ENCODE peak calls at places on chromosomes 2 and 18, in six cellular contexts. H is cardiac muscle cell; K is effector memory CD4-positive, alpha-beta T cell; T is upper lobe of right lung; S is PC-9; W is K562. I is an unnamed sample.

GRCh38 chr2:166375736-166376487 is at the start of gene SCN9A:
- DNase-seq in S (peak), H (peak), K (no peak), T (peak), W (peak), I (no peak)

GRCh38 chr18:35378206-35378795 is 1.2 kb upstream of the ZNF396 start:
- DNase-seq in T (no peak), S (no peak), H (no peak), W (no peak), K (no peak), I (no peak)

GRCh38 chr18:44098551-44099098 is 582.1 kb upstream of the SETBP1 start:
- DNase-seq in T (no peak), S (peak), K (no peak), W (no peak), H (peak), I (no peak)

GRCh38 chr2:144456680-144457079 is 63.2 kb downstream of the ZEB2 start:
- DNase-seq in H (peak), T (no peak), W (no peak), K (no peak), S (no peak), I (no peak)

GRCh38 chr2:68059769-68060525 is 2.9 kb downstream of the C1D start:
- DNase-seq in H (no peak), K (no peak), S (no peak), W (no peak), T (no peak), I (no peak)

GRCh38 chr2:10501521-10501961 is 53.4 kb upstream of the ODC1 start:
- DNase-seq in T (no peak), S (no peak), W (no peak), H (no peak), K (no peak), I (no peak)

GRCh38 chr2:239394346-239394945 is 6.4 kb downstream of the HDAC4 start:
- DNase-seq in K (no peak), T (peak), W (no peak), S (no peak), H (no peak), I (no peak)

GRCh38 chr18:8890957-8891464 is 185.7 kb downstream of the MTCL1 start:
- DNase-seq in T (no peak), S (peak), H (no peak), K (no peak), W (peak), I (peak)

GRCh38 chr2:112962308-112963175 is 15.3 kb upstream of the IL36G start:
- DNase-seq in W (no peak), S (no peak), H (no peak), K (no peak), T (no peak), I (no peak)

GRCh38 chr2:181680055-181680936 is at the start of gene NEUROD1:
- DNase-seq in H (no peak), W (no peak), K (no peak), T (no peak), S (no peak), I (no peak)

GRCh38 chr2:85999131-85999831 is 106.4 kb downstream of the POLR1A start:
- DNase-seq in W (no peak), K (no peak), T (no peak), H (no peak), S (no peak), I (no peak)

GRCh38 chr2:235618039-235618438 is 124.2 kb downstream of the AGAP1 start:
- DNase-seq in S (no peak), W (no peak), T (no peak), K (no peak), H (no peak), I (no peak)

GRCh38 chr2:4604767-4605166 is 901.4 kb downstream of the DCDC2C start:
- DNase-seq in S (no peak), H (no peak), K (no peak), W (no peak), T (no peak), I (no peak)

GRCh38 chr2:169683054-169683424 is 11.2 kb downstream of the CFAP210 start:
- DNase-seq in H (no peak), W (no peak), T (no peak), S (no peak), K (no peak), I (no peak)

GRCh38 chr2:73172963-73173362 is 29.4 kb upstream of the NOTO start:
- DNase-seq in K (no peak), T (no peak), S (no peak), W (no peak), H (no peak), I (no peak)

GRCh38 chr18:47930086-47930843 is at the start of gene SMAD2:
- DNase-seq in K (peak), S (peak), T (peak), H (peak), W (peak), I (peak)

GRCh38 chr2:199977984-199978415 is 22.6 kb downstream of the MAIP1 start:
- DNase-seq in H (no peak), W (no peak), K (no peak), T (no peak), S (peak), I (no peak)

GRCh38 chr2:230000118-230000841 is 68.4 kb downstream of the SLC16A14 start:
- DNase-seq in S (no peak), W (no peak), T (no peak), H (no peak), K (no peak), I (no peak)

GRCh38 chr2:189178726-189179606 is 595 bp downstream of the COL5A2 start:
- DNase-seq in K (no peak), W (no peak), S (no peak), H (peak), T (no peak), I (no peak)

GRCh38 chr18:69000366-69000765 is 202.5 kb downstream of the CCDC102B start:
- DNase-seq in S (no peak), K (no peak), T (no peak), W (no peak), H (no peak), I (no peak)
- H3K27ac ChIP-seq in S (no peak), K (no peak), T (no peak), W (no peak), H (no peak), I (no peak)

GRCh38 chr2:240466579-240467148 is 31.2 kb downstream of the GPC1 start:
- DNase-seq in W (no peak), S (peak), K (no peak), H (no peak), T (no peak), I (no peak)

GRCh38 chr2:240465268-240465764 is 29.9 kb downstream of the GPC1 start:
- DNase-seq in H (no peak), W (no peak), K (no peak), T (no peak), S (no peak), I (no peak)

GRCh38 chr2:240467149-240467642 is 31.7 kb downstream of the GPC1 start:
- DNase-seq in H (no peak), W (no peak), T (no peak), K (no peak), S (no peak), I (no peak)

GRCh38 chr2:240464514-240465241 is 29.2 kb downstream of the GPC1 start:
- DNase-seq in T (no peak), W (no peak), H (no peak), K (no peak), S (no peak), I (no peak)

DNA sequence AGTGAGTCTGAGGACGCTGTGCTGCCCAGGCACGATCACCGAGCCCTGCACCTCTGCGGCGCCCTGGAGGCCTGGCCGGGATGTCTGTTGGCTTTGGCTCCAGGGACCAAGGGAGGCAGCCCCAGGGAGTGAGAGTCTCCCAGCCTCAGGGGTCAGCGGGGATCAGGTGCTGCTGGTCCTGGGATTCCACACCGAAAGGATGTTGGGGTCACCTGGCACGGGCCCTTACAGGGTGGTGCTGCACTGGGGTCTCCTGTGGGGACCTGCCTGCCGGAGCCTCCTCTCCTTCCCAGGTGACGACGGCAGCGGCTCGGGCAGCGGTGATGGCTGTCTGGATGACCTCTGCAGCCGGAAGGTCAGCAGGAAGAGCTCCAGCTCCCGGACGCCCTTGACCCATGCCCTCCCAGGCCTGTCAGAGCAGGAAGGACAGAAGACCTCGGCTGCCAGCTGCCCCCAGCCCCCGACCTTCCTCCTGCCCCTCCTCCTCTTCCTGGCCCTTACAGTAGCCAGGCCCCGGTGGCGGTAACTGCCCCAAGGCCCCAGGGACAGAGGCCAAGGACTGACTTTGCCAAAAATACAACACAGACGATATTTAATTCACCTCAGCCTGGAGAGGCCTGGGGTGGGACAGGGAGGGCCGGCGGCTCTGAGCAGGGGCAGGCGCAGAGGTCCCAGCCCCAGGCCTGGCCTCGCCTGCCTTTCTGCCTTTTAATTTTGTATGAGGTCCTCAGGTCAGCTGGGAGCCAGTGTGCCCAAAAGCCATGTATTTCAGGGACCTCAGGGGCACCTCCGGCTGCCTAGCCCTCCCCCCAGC is 30.5 kb downstream of the GPC1 start:
- DNase-seq in T (no peak), W (no peak), K (no peak), S (peak), H (no peak), I (no peak)
- H3K27ac ChIP-seq in T (no peak), W (no peak), K (no peak), S (no peak), H (peak), I (no peak)

DNA sequence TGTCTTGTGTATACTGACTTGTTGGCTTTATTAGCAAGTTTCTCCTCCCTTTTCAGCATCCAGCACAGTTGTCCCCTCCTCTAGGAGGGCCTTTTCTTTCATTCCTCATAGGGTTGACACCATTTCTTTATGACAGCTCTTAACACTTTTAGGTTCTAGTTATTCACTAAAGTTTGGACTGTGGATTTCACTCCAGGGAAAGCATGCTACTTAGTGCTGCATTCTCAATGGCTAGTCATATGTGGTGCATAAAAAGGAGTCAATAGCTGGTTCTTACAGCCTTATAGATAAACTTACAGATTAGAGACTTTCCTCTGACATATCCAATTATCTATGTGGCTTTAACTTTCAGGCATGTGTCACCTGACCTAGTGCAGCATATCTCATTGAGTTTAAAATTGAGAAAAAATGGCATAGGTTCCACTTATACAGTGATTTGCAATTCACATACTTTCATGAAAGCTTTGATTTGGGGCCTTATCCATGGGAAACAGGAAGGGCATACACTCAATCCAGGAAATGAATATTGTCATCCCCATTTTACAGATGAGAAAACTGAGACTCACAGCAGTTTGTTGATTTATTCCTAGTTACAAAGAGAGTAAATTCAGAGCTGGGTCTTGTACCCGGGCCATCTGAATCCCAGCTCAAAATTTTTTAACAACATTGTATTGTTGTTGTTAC is 289.7 kb downstream of the LPIN1 start:
- DNase-seq in H (no peak), W (no peak), S (no peak), T (no peak), K (no peak), I (no peak)
- H3K27ac ChIP-seq in H (no peak), W (no peak), S (no peak), T (no peak), K (no peak), I (no peak)

DNA sequence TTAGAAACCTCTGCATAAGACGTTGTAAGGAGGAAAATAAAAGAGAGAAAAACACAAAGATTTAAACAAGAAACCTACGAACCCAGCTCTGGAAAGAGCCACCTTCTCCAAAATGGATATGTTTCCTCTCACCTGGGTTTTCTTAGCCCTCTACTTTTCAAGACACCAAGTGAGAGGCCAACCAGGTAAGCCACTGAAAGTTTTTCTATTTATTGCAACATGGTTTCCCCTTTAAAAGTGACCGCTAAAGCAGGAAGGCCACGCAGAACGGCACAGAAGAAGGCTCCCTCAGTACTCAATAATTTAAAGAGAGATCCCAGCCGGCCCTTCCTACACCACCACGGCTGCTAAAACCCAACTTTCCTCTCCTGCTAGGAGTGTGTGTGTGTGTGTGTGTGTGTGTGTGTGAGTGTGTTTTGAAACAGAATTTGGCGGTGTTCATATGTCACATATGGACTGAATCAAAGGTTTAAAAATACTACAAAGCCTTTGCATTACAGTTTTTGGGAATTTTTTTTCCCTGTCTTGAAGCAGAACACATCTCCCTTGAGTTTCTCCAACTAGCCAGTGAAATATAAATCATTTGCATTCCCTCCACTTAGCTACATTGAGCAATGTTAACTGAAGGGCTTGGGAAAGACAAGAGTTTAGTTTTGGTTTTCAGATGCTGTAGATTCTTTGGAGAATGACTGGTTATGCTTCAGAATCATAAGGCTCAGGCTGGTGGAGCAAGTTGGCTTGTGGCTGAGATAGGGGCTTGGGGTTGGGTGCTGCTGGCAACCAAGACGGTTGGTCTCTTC is 1.1 kb downstream of the NRP2 start:
- DNase-seq in W (no peak), H (no peak), K (no peak), S (no peak), T (no peak), I (no peak)
- H3K27ac ChIP-seq in W (no peak), H (no peak), K (no peak), S (peak), T (peak), I (no peak)

DNA sequence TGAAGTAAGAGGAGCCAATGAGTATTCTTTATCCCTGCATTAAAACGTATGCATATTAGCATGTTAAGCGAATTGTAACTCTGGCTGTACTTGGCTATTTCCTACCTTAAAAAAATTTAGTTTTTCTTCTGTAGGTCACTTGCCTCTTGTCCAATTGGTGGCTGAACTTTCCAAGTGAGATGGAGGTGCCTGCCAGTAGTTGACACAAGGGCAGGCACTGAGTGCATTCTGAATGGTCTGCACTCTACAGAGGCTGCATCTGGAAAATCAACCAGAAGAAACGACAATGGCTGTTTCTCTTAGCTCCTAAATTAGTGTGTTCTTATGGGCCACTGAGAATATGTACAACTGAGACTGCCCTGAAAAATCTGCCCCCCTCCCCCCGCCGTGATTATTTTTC is 160.8 kb downstream of the PRPF40A start:
- DNase-seq in T (no peak), W (no peak), S (no peak), K (no peak), H (no peak), I (no peak)
- H3K27ac ChIP-seq in T (no peak), W (no peak), S (no peak), K (no peak), H (no peak), I (no peak)

GRCh38 chr2:216590780-216591179 is 42.4 kb upstream of the IGFBP2 start:
- DNase-seq in S (no peak), H (no peak), W (no peak), T (no peak), K (no peak), I (no peak)
- H3K27ac ChIP-seq in S (no peak), H (no peak), W (no peak), T (no peak), K (no peak), I (no peak)

DNA sequence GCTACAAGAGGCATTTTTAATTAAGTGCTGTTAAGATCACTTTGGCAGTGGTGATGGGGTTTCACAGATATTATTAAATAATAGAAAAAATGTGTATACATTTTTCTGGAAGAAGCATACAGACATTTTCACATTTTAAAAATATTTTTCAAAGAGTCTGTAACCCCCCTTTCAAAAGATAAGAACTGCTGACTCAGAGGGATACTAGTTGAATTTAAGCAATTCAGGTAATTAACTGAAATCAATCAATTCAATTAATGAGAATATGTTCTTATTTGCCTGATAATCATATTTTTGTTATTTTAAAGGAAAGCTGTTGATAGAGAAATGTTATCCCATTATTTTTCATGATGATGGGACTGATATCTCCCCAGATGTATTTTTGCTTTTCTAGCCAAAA is 41.1 kb downstream of the CPO start:
- DNase-seq in H (no peak), S (no peak), K (no peak), T (no peak), W (no peak), I (no peak)
- H3K27ac ChIP-seq in H (no peak), S (no peak), K (no peak), T (no peak), W (no peak), I (no peak)

GRCh38 chr2:232200195-232200594 is 178.4 kb upstream of the ALPP start:
- DNase-seq in K (no peak), H (no peak), S (no peak), T (no peak), W (no peak), I (no peak)

GRCh38 chr2:232203166-232203891 is 175.2 kb upstream of the ALPP start:
- DNase-seq in T (no peak), S (no peak), W (no peak), H (no peak), K (no peak), I (no peak)

GRCh38 chr2:232203936-232204335 is 174.6 kb upstream of the ALPP start:
- DNase-seq in K (no peak), S (no peak), H (no peak), T (no peak), W (no peak), I (no peak)

GRCh38 chr2:232207174-232207573 is 171.4 kb upstream of the ALPP start:
- DNase-seq in S (no peak), W (no peak), K (no peak), T (no peak), H (no peak), I (no peak)

GRCh38 chr2:232204457-232204931 is 174.1 kb upstream of the ALPP start:
- DNase-seq in H (peak), S (no peak), K (no peak), T (no peak), W (no peak), I (no peak)
- H3K27ac ChIP-seq in H (peak), S (no peak), K (no peak), T (no peak), W (no peak), I (no peak)